ENCODE peak calls at places on chromosomes 11 and 22, in eight cellular contexts. B, G, K, Y, R, T, S and F are unnamed samples.

GRCh38 chr22:37254867-37255233 is 10.8 kb upstream of the RAC2 start:
- DNase-seq in B (peak; percentile 11), G (peak; percentile 75), T (no peak), Y (no peak), K (no peak), S (no peak), R (no peak), F (no peak)

GRCh38 chr11:613369-613968 is 2.3 kb downstream of the IRF7 start:
- DNase-seq in T (peak; percentile 70), Y (peak; percentile 96), K (peak; percentile 88), B (peak; percentile 70), G (peak; percentile 55), S (no peak), R (peak; percentile 23), F (peak; percentile 76)

GRCh38 chr22:23064381-23065068 is 5.8 kb upstream of the GNAZ start:
- DNase-seq in K (peak; percentile 3), G (no peak), S (peak; percentile 40), Y (peak; percentile 41), T (no peak), B (no peak), R (peak; percentile 7), F (no peak)

GRCh38 chr11:108891909-108892511 is 227.1 kb downstream of the DDX10 start:
- DNase-seq in Y (no peak), G (no peak), K (no peak), R (no peak), T (no peak), B (no peak), S (no peak), F (no peak)

GRCh38 chr11:45667929-45668680 is 2.7 kb upstream of the CHST1 start:
- DNase-seq in G (no peak), S (no peak), B (no peak), T (no peak), K (no peak), R (no peak), Y (no peak), F (no peak)

GRCh38 chr11:96045622-96046456 is 121.9 kb upstream of the MTMR2 start:
- DNase-seq in K (peak; percentile 24), Y (peak; percentile 86), R (peak; percentile 54), G (peak; percentile 88), T (peak; percentile 21), B (no peak), S (peak; percentile 67), F (no peak)

GRCh38 chr11:127074151-127074761 is 73.7 kb upstream of the KIRREL3 start:
- DNase-seq in R (no peak), Y (peak; percentile 72), G (peak; percentile 31), K (peak; percentile 36), S (no peak), B (peak; percentile 54), T (no peak), F (no peak)

GRCh38 chr11:7376386-7376785 is 108.9 kb upstream of the OLFML1 start:
- DNase-seq in K (no peak), Y (no peak), G (no peak), R (no peak), S (no peak), T (no peak), B (no peak), F (no peak)

GRCh38 chr11:72141066-72141465 is 5.5 kb downstream of the FOLR3 start:
- DNase-seq in T (no peak), B (peak; percentile 78), S (no peak), Y (no peak), K (no peak), R (no peak), G (peak; percentile 67), F (no peak)

GRCh38 chr22:50009251-50009650 is 3.3 kb downstream of the IL17REL start:
- DNase-seq in T (no peak), S (no peak), G (no peak), B (no peak), Y (no peak), K (peak; percentile 30), R (no peak), F (no peak)
- H3K27me3 ChIP-seq in T (peaks cover 64% of the 10 kb centered on the region), S (peaks cover 26% of the 10 kb centered on the region), G (peaks cover 56% of the 10 kb centered on the region), B (no peaks in the 10 kb centered on the region), Y (peaks cover 44% of the 10 kb centered on the region), K (peaks cover 42% of the 10 kb centered on the region), R (peaks cover 18% of the 10 kb centered on the region), F (peaks cover 13% of the 10 kb centered on the region)

DNA sequence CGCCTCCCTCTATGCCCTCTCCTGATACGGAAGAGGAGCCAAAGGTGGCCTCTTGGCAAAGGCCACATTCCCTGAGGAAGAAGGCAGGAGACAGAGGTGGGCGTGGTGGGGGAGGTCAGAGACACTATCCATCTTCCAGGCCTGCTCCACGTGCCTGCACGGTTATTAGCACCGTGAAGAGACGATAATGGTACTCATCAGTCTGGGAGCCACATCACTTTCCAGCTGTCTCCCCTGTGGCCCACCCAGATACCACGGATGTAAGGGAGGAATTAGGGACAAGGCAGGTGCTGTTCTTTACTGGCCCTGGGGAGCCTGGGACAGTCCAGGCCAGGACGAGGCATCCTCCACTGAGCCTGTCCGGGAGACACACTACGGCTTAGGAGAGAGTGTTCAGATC is 354.2 kb downstream of the MN1 start:
- DNase-seq in S (no peak), K (no peak), R (no peak), Y (no peak), G (no peak), B (no peak), T (no peak), F (no peak)
- H3K4me3 ChIP-seq in S (no peak overlapping the region), K (no peak overlapping the region), R (no peak overlapping the region), Y (no peak overlapping the region), G (no peak overlapping the region), B (no peak overlapping the region), T (no peak overlapping the region), F (no peak overlapping the region)

GRCh38 chr11:129145276-129145675 is 46.8 kb downstream of the ARHGAP32 start:
- DNase-seq in R (no peak), S (no peak), T (no peak), K (no peak), G (no peak), Y (no peak), B (no peak), F (no peak)

GRCh38 chr11:129143335-129143734 is 48.8 kb downstream of the ARHGAP32 start:
- DNase-seq in T (peak; percentile 59), K (no peak), S (peak; percentile 88), R (peak; percentile 63), B (peak; percentile 99), G (peak; percentile 100), Y (no peak), F (peak; percentile 15)

GRCh38 chr11:129146196-129146595 is 45.9 kb downstream of the ARHGAP32 start:
- DNase-seq in R (no peak), K (no peak), S (no peak), G (peak; percentile 44), B (peak; percentile 62), Y (no peak), T (no peak), F (no peak)

GRCh38 chr11:129144256-129144655 is 47.9 kb downstream of the ARHGAP32 start:
- DNase-seq in T (no peak), G (peak; percentile 36), K (no peak), Y (no peak), S (no peak), R (no peak), B (no peak), F (no peak)

DNA sequence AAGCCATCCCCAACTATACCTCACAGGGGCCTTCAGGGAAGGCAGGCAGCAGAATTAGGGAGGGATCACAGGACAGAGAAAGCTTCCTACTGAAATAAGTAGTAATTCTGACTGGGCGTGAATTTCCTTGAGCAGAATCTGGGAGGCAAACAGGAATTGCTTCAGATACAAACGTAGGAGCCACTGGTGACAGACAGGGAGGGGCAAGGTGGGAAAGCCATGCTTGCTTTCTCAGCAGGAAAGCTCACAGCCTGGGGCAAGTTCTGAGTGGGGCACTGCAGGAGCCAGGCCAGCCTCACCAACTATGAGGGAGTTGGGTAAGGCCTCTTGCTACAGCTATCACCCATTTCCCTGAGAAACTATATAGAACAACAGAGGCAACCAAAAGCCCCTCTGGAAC is 43.6 kb downstream of the ARHGAP32 start:
- DNase-seq in K (no peak), G (no peak), Y (peak; percentile 79), R (no peak), T (no peak), B (no peak), S (no peak), F (no peak)
- H3K4me1 ChIP-seq in K (peaks cover 19% of the 10 kb centered on the region), G (no peaks in the 10 kb centered on the region), Y (peaks cover 9% of the 10 kb centered on the region), R (no peaks in the 10 kb centered on the region), T (no peaks in the 10 kb centered on the region), B (peaks cover 43% of the 10 kb centered on the region), S (no peaks in the 10 kb centered on the region), F (peaks cover 9% of the 10 kb centered on the region)

GRCh38 chr11:43555811-43556210 is 124.7 kb upstream of the HSD17B12 start:
- DNase-seq in K (no peak), G (peak; percentile 53), Y (no peak), B (peak; percentile 7), T (no peak), S (no peak), R (peak; percentile 46), F (no peak)

GRCh38 chr11:43556269-43556668 is 124.3 kb upstream of the HSD17B12 start:
- DNase-seq in B (no peak), S (no peak), R (no peak), K (no peak), G (no peak), Y (no peak), T (no peak), F (no peak)

GRCh38 chr11:43550714-43551113 is 129.8 kb upstream of the HSD17B12 start:
- DNase-seq in Y (no peak), G (no peak), T (no peak), S (no peak), B (no peak), K (no peak), R (no peak), F (no peak)

GRCh38 chr11:43556892-43557291 is 123.6 kb upstream of the HSD17B12 start:
- DNase-seq in T (no peak), B (no peak), K (no peak), Y (no peak), S (no peak), G (no peak), R (no peak), F (no peak)

DNA sequence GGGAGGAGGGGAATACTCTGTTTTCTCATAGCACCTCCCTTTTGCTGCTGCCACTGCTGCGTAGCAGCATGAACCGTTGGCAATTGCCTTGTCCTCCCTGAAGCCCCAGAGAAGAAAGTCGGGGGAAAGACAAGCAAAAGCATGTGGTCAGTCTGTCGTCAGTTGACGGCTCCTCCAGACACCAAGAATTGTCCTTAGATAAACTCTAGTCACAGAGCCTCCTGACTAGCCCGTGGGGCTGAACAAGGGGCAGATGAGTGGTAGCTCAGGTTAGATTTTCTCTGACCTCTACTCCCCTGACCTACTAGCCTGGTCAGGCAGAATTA is 126.4 kb upstream of the HSD17B12 start:
- DNase-seq in B (no peak), Y (no peak), T (no peak), G (no peak), S (no peak), K (no peak), R (no peak), F (no peak)
- H3K27me3 ChIP-seq in B (peaks cover 64% of the 10 kb centered on the region), Y (peaks cover 8% of the 10 kb centered on the region), T (peaks cover 96% of the 10 kb centered on the region), G (no peaks in the 10 kb centered on the region), S (no peaks in the 10 kb centered on the region), K (peaks cover 18% of the 10 kb centered on the region), R (no peaks in the 10 kb centered on the region), F (peaks cover 55% of the 10 kb centered on the region)

GRCh38 chr11:10792385-10793068 is 16.2 kb downstream of the EIF4G2 start:
- DNase-seq in T (peak; percentile 87), G (peak; percentile 81), K (peak; percentile 90), R (peak; percentile 84), B (peak; percentile 88), Y (peak; percentile 98), S (peak; percentile 92), F (peak; percentile 97)
- H3K4me3 ChIP-seq in T (peak overlapping the region; percentile 38), G (no peak overlapping the region), K (peak overlapping the region; percentile 43), R (no peak overlapping the region), B (peak overlapping the region; percentile 28), Y (no peak overlapping the region), S (no peak overlapping the region), F (no peak overlapping the region)

GRCh38 chr22:41405588-41405987 is 23.8 kb downstream of the TEF start:
- DNase-seq in B (no peak), G (no peak), S (no peak), Y (no peak), R (no peak), K (no peak), T (no peak), F (no peak)
- H3K4me1 ChIP-seq in B (peaks cover 15% of the 10 kb centered on the region), G (peaks cover 8% of the 10 kb centered on the region), S (peaks cover 43% of the 10 kb centered on the region), Y (no peaks in the 10 kb centered on the region), R (peaks cover 10% of the 10 kb centered on the region), K (peaks cover 10% of the 10 kb centered on the region), T (peaks cover 47% of the 10 kb centered on the region), F (no peaks in the 10 kb centered on the region)